ENCODE peak calls at places on chromosomes 12 and 14, in nine cellular contexts. E is effector memory CD8-positive, alpha-beta T cell; V is left lung; O is gastrocnemius medialis; J is Panc1; N is activated T-helper 17 cell treated with anti-CD3 and anti-CD28 coated beads, Interleukin-2, amount 50 U/mL, for 72 hours; D is CD4-positive, alpha-beta T cell; W is right cardiac atrium; T is activated CD4-positive, alpha-beta T cell treated with anti-CD3 and anti-CD28 coated beads for 36 hours. A is an unnamed sample.

GRCh38 chr14:55327179-55327578 is 56.0 kb downstream of the FBXO34 start:
- ATAC-seq in J (no peak), O (no peak), D (peak), E (peak), T (peak), V (no peak), W (peak), N (peak), A (no peak)

GRCh38 chr12:3629082-3629830 is 123.7 kb downstream of the CRACR2A start:
- ATAC-seq in V (no peak), O (no peak), W (peak), J (no peak), N (no peak), E (no peak), D (no peak), T (no peak), A (no peak)

GRCh38 chr12:120755269-120755668 is 29.6 kb downstream of the ACADS start:
- ATAC-seq in O (no peak), T (no peak), W (no peak), E (no peak), V (no peak), D (no peak), N (no peak), J (no peak), A (no peak)

GRCh38 chr12:5470221-5470620 is 38.3 kb downstream of the NTF3 start:
- ATAC-seq in D (no peak), V (no peak), E (no peak), O (no peak), W (no peak), J (no peak), T (no peak), N (no peak), A (no peak)

GRCh38 chr14:69519253-69519661 is 34.7 kb downstream of the PLEKHD1 start:
- ATAC-seq in T (no peak), V (peak), N (no peak), E (no peak), W (no peak), O (no peak), J (no peak), D (no peak), A (no peak)

GRCh38 chr14:65277027-65277426 is 135.5 kb upstream of the FUT8 start:
- ATAC-seq in O (no peak), T (peak), E (no peak), D (no peak), J (no peak), W (no peak), V (no peak), N (peak), A (no peak)

GRCh38 chr14:60839657-60840056 is 105.1 kb downstream of the MNAT1 start:
- ATAC-seq in N (no peak), O (peak), T (no peak), J (no peak), V (no peak), E (no peak), W (no peak), D (no peak), A (no peak)

GRCh38 chr12:47206450-47206830 is 126.7 kb upstream of the AMIGO2 start:
- ATAC-seq in V (no peak), T (peak), E (no peak), D (no peak), W (no peak), O (no peak), J (no peak), N (peak), A (no peak)

GRCh38 chr12:54678131-54678530 is 30.0 kb upstream of the DCD start:
- ATAC-seq in V (no peak), W (no peak), T (no peak), O (no peak), E (no peak), D (no peak), N (no peak), J (no peak), A (no peak)

GRCh38 chr14:56119221-56119967 is 1.2 kb downstream of the PELI2 start:
- ATAC-seq in J (peak), T (peak), V (peak), W (peak), E (peak), N (peak), D (no peak), O (no peak), A (peak)

GRCh38 chr14:63308723-63309317 is 9.9 kb downstream of the GPHB5 start:
- ATAC-seq in W (no peak), E (no peak), J (peak), N (no peak), O (no peak), D (no peak), T (no peak), V (no peak), A (no peak)

GRCh38 chr14:64700290-64700689 is 3.9 kb upstream of the PLEKHG3 start:
- ATAC-seq in V (no peak), J (no peak), E (no peak), D (no peak), T (no peak), W (no peak), N (no peak), O (no peak), A (no peak)

GRCh38 chr12:91406920-91407341 is 224.3 kb upstream of the DCN start:
- ATAC-seq in D (no peak), E (peak), J (peak), N (peak), W (no peak), T (peak), V (no peak), O (no peak), A (no peak)

GRCh38 chr14:75259510-75259855 is 19.1 kb upstream of the FOS start:
- ATAC-seq in N (no peak), J (no peak), D (peak), W (peak), T (peak), V (peak), E (no peak), O (peak), A (peak)

GRCh38 chr14:93231129-93231979 is 24.3 kb downstream of the UBR7 start:
- ATAC-seq in D (no peak), W (peak), V (peak), T (peak), N (peak), E (no peak), O (no peak), J (peak), A (peak)

GRCh38 chr12:92107621-92108131 is 38.0 kb downstream of the BTG1 start:
- ATAC-seq in D (no peak), O (no peak), E (no peak), V (no peak), T (no peak), W (no peak), J (peak), N (no peak), A (no peak)

GRCh38 chr14:79570648-79571047 is 640.7 kb downstream of the DIO2 start:
- ATAC-seq in E (no peak), V (no peak), T (no peak), O (no peak), W (no peak), D (no peak), N (no peak), J (no peak), A (no peak)

GRCh38 chr12:113149361-113150150 is at the start of gene CFAP73:
- ATAC-seq in D (no peak), E (no peak), N (no peak), W (peak), T (no peak), O (no peak), J (peak), V (peak), A (peak)

GRCh38 chr14:95137804-95138167 is 19.5 kb downstream of the DICER1 start:
- ATAC-seq in T (no peak), V (no peak), J (no peak), D (no peak), W (peak), E (no peak), N (no peak), O (no peak), A (no peak)